ENCODE peak calls at places on chromosome 19, in nine cellular contexts. S is adrenal gland; P is HS-5; K is stimulated activated CD4-positive, alpha-beta T cell treated with anti-CD3 and anti-CD28 coated beads, Interleukin-2, amount 100 ng/mL, for 24 hours; V is suprapubic skin; G is Calu3; W is GM03348; I is left colon; Z is psoas muscle. F is an unnamed sample.

GRCh38 chr19:49362926-49363264 is 679 bp upstream of the TEAD2 start:
- DNase-seq in G (no peak), Z (peak), V (peak), I (peak), S (peak), W (peak), K (no peak), P (no peak), F (peak)

GRCh38 chr19:8251025-8251472 is 41.9 kb downstream of the CERS4 start:
- DNase-seq in K (no peak), G (peak), S (no peak), I (no peak), V (peak), P (no peak), W (peak), Z (peak), F (no peak)

GRCh38 chr19:49361438-49362047 is 673 bp downstream of the TEAD2 start:
- DNase-seq in I (peak), G (peak), W (peak), K (peak), P (no peak), Z (peak), V (peak), S (peak), F (peak)

GRCh38 chr19:47696635-47697034 is 16.6 kb upstream of the EHD2 start:
- DNase-seq in K (no peak), Z (peak), V (no peak), P (no peak), G (no peak), W (no peak), I (no peak), S (no peak), F (no peak)

GRCh38 chr19:7355871-7356270 is 7.1 kb downstream of the ARHGEF18 start:
- DNase-seq in Z (peak), V (no peak), W (no peak), I (no peak), G (no peak), S (no peak), K (no peak), P (no peak), F (no peak)

GRCh38 chr19:23817519-23817918 is 58.8 kb upstream of the ZNF681 start:
- DNase-seq in S (peak), W (no peak), P (no peak), K (peak), I (peak), V (no peak), Z (no peak), G (no peak), F (peak)

GRCh38 chr19:1264801-1265610 is 4.1 kb upstream of the CIRBP start:
- DNase-seq in S (peak), V (peak), Z (peak), P (no peak), K (no peak), W (peak), I (peak), G (peak), F (peak)

GRCh38 chr19:56930647-56931592 is 90.4 kb upstream of the PEG3 start:
- DNase-seq in Z (no peak), W (no peak), V (no peak), I (no peak), P (no peak), G (no peak), K (no peak), S (no peak), F (no peak)

GRCh38 chr19:5456130-5456835 is 1.1 kb downstream of the ZNRF4 start:
- DNase-seq in G (no peak), S (no peak), V (no peak), I (no peak), P (no peak), Z (no peak), W (no peak), K (no peak), F (no peak)

GRCh38 chr19:13055213-13056051 is 47.2 kb downstream of the LYL1 start:
- DNase-seq in P (peak), W (peak), V (peak), G (peak), Z (peak), S (no peak), K (no peak), I (peak), F (no peak)

GRCh38 chr19:19860756-19861390 is 4.8 kb upstream of the ZNF253 start:
- DNase-seq in V (no peak), K (peak), S (no peak), P (no peak), G (no peak), Z (no peak), I (peak), W (peak), F (no peak)

GRCh38 chr19:9054768-9055167 is 32.1 kb upstream of the OR1M1 start:
- DNase-seq in I (no peak), W (no peak), V (no peak), Z (no peak), K (no peak), S (no peak), P (no peak), G (peak), F (no peak)

GRCh38 chr19:4602915-4603314 is 36.4 kb upstream of the TNFAIP8L1 start:
- DNase-seq in Z (no peak), I (no peak), G (no peak), K (no peak), S (no peak), W (no peak), P (no peak), V (no peak), F (no peak)

GRCh38 chr19:35784401-35785086 is 9.2 kb downstream of the ARHGAP33 start:
- DNase-seq in Z (no peak), P (no peak), W (no peak), K (no peak), S (no peak), V (no peak), G (no peak), I (no peak), F (no peak)

GRCh38 chr19:6724631-6725185 is 4.3 kb upstream of the C3 start:
- DNase-seq in W (no peak), P (no peak), K (no peak), Z (peak), S (no peak), V (no peak), G (no peak), I (no peak), F (no peak)

GRCh38 chr19:48959341-48960239 is 4.9 kb downstream of the BAX start:
- DNase-seq in W (no peak), P (no peak), Z (no peak), S (no peak), G (no peak), I (no peak), K (no peak), V (no peak), F (no peak)

GRCh38 chr19:1252221-1252817 is 3.9 kb downstream of the MIDN start:
- DNase-seq in I (peak), W (peak), V (peak), S (no peak), P (no peak), K (peak), G (peak), Z (peak), F (peak)

GRCh38 chr19:37362733-37363132 is 8.2 kb upstream of the ZNF527 start:
- DNase-seq in K (no peak), P (no peak), I (peak), W (no peak), V (no peak), G (no peak), Z (no peak), S (no peak), F (no peak)

GRCh38 chr19:42251572-42251990 is 3.3 kb downstream of the ERF start:
- DNase-seq in Z (no peak), S (no peak), P (no peak), I (no peak), W (no peak), V (no peak), G (no peak), K (no peak), F (no peak)

GRCh38 chr19:1690570-1691307 is 38.3 kb upstream of the TCF3 start:
- DNase-seq in P (no peak), W (peak), V (no peak), K (peak), Z (no peak), I (peak), G (peak), S (no peak), F (peak)

GRCh38 chr19:52522555-52522954 is 4.9 kb upstream of the ZNF808 start:
- DNase-seq in I (no peak), G (no peak), W (no peak), P (no peak), K (no peak), S (no peak), Z (no peak), V (no peak), F (no peak)

GRCh38 chr19:53818756-53819155 is 5.4 kb downstream of the NLRP12 start:
- DNase-seq in Z (no peak), W (no peak), P (no peak), G (no peak), V (no peak), S (no peak), K (no peak), I (no peak), F (no peak)

GRCh38 chr19:46181386-46181774 is 33.3 kb downstream of the IGFL2 start:
- DNase-seq in G (no peak), Z (no peak), I (no peak), V (no peak), K (peak), P (no peak), S (no peak), W (no peak), F (no peak)

GRCh38 chr19:36646746-36647145 is 19.9 kb downstream of the ZNF461 start:
- DNase-seq in P (no peak), Z (no peak), V (no peak), K (no peak), G (no peak), W (no peak), S (no peak), I (no peak), F (no peak)

GRCh38 chr19:5536337-5536894 is 31.3 kb downstream of the TINCR start:
- DNase-seq in P (no peak), K (no peak), W (peak), G (peak), I (no peak), Z (peak), V (no peak), S (peak), F (no peak)

GRCh38 chr19:1037553-1038115 is 2.3 kb upstream of the ABCA7 start:
- DNase-seq in V (no peak), Z (no peak), G (no peak), I (peak), W (no peak), P (no peak), K (no peak), S (no peak), F (no peak)

GRCh38 chr19:39671739-39672363 is 16.1 kb downstream of the LGALS16 start:
- DNase-seq in S (peak), V (no peak), K (peak), I (peak), Z (no peak), P (peak), W (peak), G (peak), F (peak)

GRCh38 chr19:7230826-7231225 is 63.4 kb downstream of the INSR start:
- DNase-seq in K (no peak), S (peak), G (no peak), Z (peak), I (no peak), V (peak), W (peak), P (no peak), F (no peak)

GRCh38 chr19:46288896-46289588 is 7.8 kb upstream of the HIF3A start:
- DNase-seq in S (peak), I (no peak), W (peak), G (no peak), K (no peak), V (no peak), Z (no peak), P (peak), F (no peak)

GRCh38 chr19:16373079-16373478 is 48.5 kb downstream of the KLF2 start:
- DNase-seq in I (no peak), S (no peak), Z (peak), P (no peak), V (no peak), W (no peak), K (no peak), G (no peak), F (no peak)

GRCh38 chr19:45805719-45806118 is 9.4 kb downstream of the RSPH6A start:
- DNase-seq in Z (no peak), K (no peak), S (no peak), V (no peak), G (no peak), P (no peak), I (no peak), W (no peak), F (no peak)

GRCh38 chr19:34759218-34759917 is 13.6 kb downstream of the ZNF599 start:
- DNase-seq in P (no peak), V (no peak), I (no peak), K (no peak), G (no peak), Z (no peak), S (no peak), W (no peak), F (no peak)

GRCh38 chr19:44889830-44890365 is 1.2 kb upstream of the TOMM40 start:
- DNase-seq in I (peak), W (no peak), V (no peak), S (no peak), P (no peak), Z (no peak), K (no peak), G (peak), F (no peak)

GRCh38 chr19:52190679-52191293 is 934 bp downstream of the PPP2R1A start:
- DNase-seq in V (peak), Z (peak), W (peak), I (peak), G (peak), S (no peak), K (no peak), P (peak), F (peak)

GRCh38 chr19:5838437-5839311 is 828 bp downstream of the FUT6 start:
- DNase-seq in P (no peak), I (peak), K (no peak), V (no peak), S (no peak), G (no peak), Z (no peak), W (no peak), F (peak)